ENCODE peak calls at places on chromosomes 1 and 21, in six cellular contexts. U is SK-N-SH, M is H1, E is GM12878, R is K562, K is HepG2. W is an unnamed sample.

GRCh38 chr1:27885114-27885528 is 12.8 kb downstream of the THEMIS2 start:
- DNase-seq in U (no peak), R (no peak), E (no peak), K (no peak), M (no peak), W (peak; percentile 63)

GRCh38 chr1:119101563-119101962 is 38.9 kb downstream of the WARS2 start:
- DNase-seq in M (no peak), E (no peak), U (no peak), R (no peak), K (no peak), W (no peak)

GRCh38 chr1:231929311-231929710 is 302.7 kb downstream of the DISC1 start:
- DNase-seq in E (no peak), U (no peak), K (no peak), R (no peak), M (no peak), W (no peak)

GRCh38 chr1:46342084-46342656 is 1.6 kb downstream of the NSUN4 start:
- DNase-seq in R (peak; percentile 49), E (peak; percentile 56), M (no peak), K (no peak), U (peak; percentile 26), W (peak; percentile 12)

GRCh38 chr1:202259705-202260104 is 66.1 kb downstream of the LGR6 start:
- DNase-seq in M (no peak), E (no peak), K (no peak), R (no peak), U (no peak), W (no peak)

GRCh38 chr1:36034692-36035091 is 49.2 kb upstream of the TEKT2 start:
- DNase-seq in M (no peak), E (no peak), U (no peak), R (peak; percentile 16), K (no peak), W (peak; percentile 93)

GRCh38 chr1:197954718-197955418 is 37.7 kb downstream of the LHX9 start:
- DNase-seq in E (no peak), U (no peak), K (peak; percentile 49), R (no peak), M (no peak), W (no peak)

GRCh38 chr21:44901391-44902074 is 19.2 kb downstream of the ITGB2 start:
- DNase-seq in M (no peak), R (no peak), U (no peak), E (no peak), K (no peak), W (no peak)

GRCh38 chr1:45864124-45864721 is 60.8 kb downstream of the MAST2 start:
- DNase-seq in M (no peak), K (no peak), R (peak; percentile 65), U (no peak), E (no peak), W (no peak)

GRCh38 chr1:43472087-43472462 is 18.3 kb upstream of the HYI start:
- DNase-seq in M (no peak), R (no peak), U (no peak), E (no peak), K (no peak), W (no peak)

GRCh38 chr1:219898375-219898774 is 30.0 kb downstream of the SLC30A10 start:
- DNase-seq in R (no peak), U (no peak), E (no peak), M (no peak), K (no peak), W (no peak)

GRCh38 chr1:54510715-54511270 is 37.2 kb upstream of the ACOT11 start:
- DNase-seq in R (no peak), K (no peak), U (no peak), E (no peak), M (no peak), W (no peak)

GRCh38 chr1:77680173-77680572 is 2.3 kb downstream of the ZZZ3 start:
- DNase-seq in R (peak; percentile 25), E (no peak), K (no peak), U (no peak), M (no peak), W (peak; percentile 69)

GRCh38 chr1:95440511-95440910 is 206.5 kb downstream of the RWDD3 start:
- DNase-seq in K (no peak), R (no peak), M (no peak), U (no peak), E (no peak), W (no peak)

GRCh38 chr1:240314845-240315746 is 223.4 kb downstream of the FMN2 start:
- DNase-seq in R (no peak), U (no peak), M (no peak), E (no peak), K (no peak), W (no peak)

GRCh38 chr1:116375165-116375883 is 2.3 kb downstream of the ATP1A1 start:
- DNase-seq in K (peak; percentile 25), M (no peak), U (no peak), R (peak; percentile 37), E (no peak), W (no peak)

GRCh38 chr1:46532498-46533178 is 18.8 kb downstream of the KNCN start:
- DNase-seq in R (peak; percentile 83), K (no peak), E (no peak), U (peak; percentile 95), M (no peak), W (peak; percentile 53)

GRCh38 chr1:157523774-157524501 is 28.4 kb downstream of the FCRL5 start:
- DNase-seq in K (no peak), R (no peak), E (peak; percentile 40), M (no peak), U (no peak), W (no peak)

GRCh38 chr1:25817840-25818501 is 1.8 kb upstream of the MTFR1L start:
- DNase-seq in K (peak; percentile 10), M (no peak), U (peak; percentile 58), R (peak; percentile 67), E (no peak), W (no peak)

GRCh38 chr1:32741417-32742131 is 39.0 kb upstream of the SYNC start:
- DNase-seq in E (no peak), R (peak; percentile 60), M (no peak), U (peak; percentile 88), K (no peak), W (no peak)

GRCh38 chr1:167171286-167171929 is 49.3 kb upstream of the POU2F1 start:
- DNase-seq in M (no peak), R (no peak), E (no peak), K (no peak), U (no peak), W (no peak)

GRCh38 chr1:157195521-157196244 is 57.5 kb upstream of the ETV3 start:
- DNase-seq in K (no peak), R (no peak), M (no peak), E (no peak), U (no peak), W (no peak)

GRCh38 chr1:29519108-29519507 is 282.8 kb downstream of the PTPRU start:
- DNase-seq in R (no peak), U (no peak), K (no peak), E (no peak), M (no peak), W (no peak)

GRCh38 chr1:225999912-226000337 is 782 bp upstream of the SDE2 start:
- DNase-seq in M (no peak), E (peak; percentile 74), U (no peak), R (peak; percentile 88), K (peak; percentile 21), W (peak; percentile 70)

GRCh38 chr1:234842726-234843641 is 233.0 kb upstream of the IRF2BP2 start:
- DNase-seq in R (peak; percentile 83), U (peak; percentile 37), M (no peak), E (peak; percentile 95), K (no peak), W (no peak)

GRCh38 chr21:35510294-35510693 is 461.2 kb upstream of the RUNX1 start:
- DNase-seq in U (no peak), E (no peak), R (no peak), M (no peak), K (no peak), W (no peak)

GRCh38 chr21:35506352-35506751 is 457.2 kb upstream of the RUNX1 start:
- DNase-seq in K (no peak), E (no peak), R (no peak), U (no peak), M (no peak), W (no peak)

GRCh38 chr21:35508389-35508888 is 459.3 kb upstream of the RUNX1 start:
- DNase-seq in K (peak; percentile 72), E (no peak), R (peak; percentile 84), U (no peak), M (peak; percentile 50), W (peak; percentile 83)

GRCh38 chr21:35511298-35512162 is 462.4 kb upstream of the RUNX1 start:
- DNase-seq in E (no peak), U (no peak), R (no peak), M (no peak), K (no peak), W (no peak)

GRCh38 chr21:35509004-35509704 is 460.1 kb upstream of the RUNX1 start:
- DNase-seq in M (no peak), U (no peak), K (no peak), E (no peak), R (no peak), W (peak; percentile 81)
- TF ChIP-seq GABPA in M (no peak), U (no peak), K (no peak), E (no peak), R (no peak), W (no peak)

GRCh38 chr1:18691648-18692047 is 61.0 kb downstream of the PAX7 start:
- DNase-seq in E (no peak), M (no peak), K (no peak), U (no peak), R (no peak), W (no peak)

GRCh38 chr1:18697541-18697940 is 66.9 kb downstream of the PAX7 start:
- DNase-seq in U (no peak), E (no peak), M (no peak), R (no peak), K (no peak), W (no peak)

GRCh38 chr1:18693256-18694098 is 62.8 kb downstream of the PAX7 start:
- DNase-seq in M (peak; percentile 49), K (no peak), U (no peak), R (peak; percentile 7), E (no peak), W (no peak)
- TF ChIP-seq GABPA in M (no peak), K (no peak), U (no peak), R (no peak), E (no peak), W (no peak)

GRCh38 chr21:32278068-32278467 is 781 bp downstream of the MIS18A start:
- DNase-seq in K (no peak), M (no peak), R (peak; percentile 36), E (no peak), U (peak; percentile 38), W (no peak)

GRCh38 chr21:32276671-32277070 is 2.2 kb downstream of the MIS18A start:
- DNase-seq in R (no peak), U (no peak), E (no peak), M (no peak), K (peak; percentile 51), W (no peak)

GRCh38 chr21:32279377-32279680 is 480 bp upstream of the MIS18A start:
- DNase-seq in M (no peak), U (no peak), E (no peak), K (no peak), R (no peak), W (no peak)

GRCh38 chr21:32281531-32281930 is 2.7 kb upstream of the MIS18A start:
- DNase-seq in M (no peak), E (no peak), U (no peak), K (no peak), R (no peak), W (no peak)

GRCh38 chr21:32278518-32279376 is at the start of gene MIS18A:
- DNase-seq in E (peak; percentile 73), K (peak; percentile 89), U (peak; percentile 98), M (peak; percentile 80), R (peak; percentile 98), W (peak; percentile 94)
- TF ChIP-seq GABPA in E (no peak), K (no peak), U (no peak), M (no peak), R (no peak), W (no peak)

GRCh38 chr21:40472026-40472425 is 374.9 kb downstream of the DSCAM start:
- DNase-seq in R (no peak), E (no peak), U (no peak), K (no peak), M (no peak), W (no peak)
- TF ChIP-seq GABPA in R (no peak), E (no peak), U (no peak), K (no peak), M (no peak), W (no peak)